ENCODE peak calls at places on chromosomes 12 and 14, in eight cellular contexts. One of them, this sample, is unnamed.

GRCh38 chr14:103561381-103562134 is 899 bp downstream of the BAG5 start:
- DNase-seq in uterus: peak
- DNase-seq in activated T-cell treated with anti-CD3 and anti-CD28 coated beads, Interleukin-2, amount 50 U/mL, for 48 hours: peak
- DNase-seq in anterior cingulate cortex: no peak
- DNase-seq in HT1080: peak
- DNase-seq in D341Med: peak
- DNase-seq in CD4-positive, alpha-beta T cell: peak
- DNase-seq in lung microvascular endothelial cell: peak
- DNase-seq in this sample: peak

GRCh38 chr14:77660754-77661153 is 44.3 kb upstream of the SPTLC2 start:
- DNase-seq in anterior cingulate cortex: peak
- DNase-seq in HT1080: no peak
- DNase-seq in uterus: no peak
- DNase-seq in lung microvascular endothelial cell: no peak
- DNase-seq in D341Med: peak
- DNase-seq in CD4-positive, alpha-beta T cell: no peak
- DNase-seq in activated T-cell treated with anti-CD3 and anti-CD28 coated beads, Interleukin-2, amount 50 U/mL, for 48 hours: no peak
- DNase-seq in this sample: no peak

GRCh38 chr14:88233915-88234314 is 89.2 kb downstream of the KCNK10 start:
- DNase-seq in CD4-positive, alpha-beta T cell: no peak
- DNase-seq in activated T-cell treated with anti-CD3 and anti-CD28 coated beads, Interleukin-2, amount 50 U/mL, for 48 hours: no peak
- DNase-seq in anterior cingulate cortex: no peak
- DNase-seq in HT1080: peak
- DNase-seq in D341Med: peak
- DNase-seq in uterus: no peak
- DNase-seq in lung microvascular endothelial cell: peak
- DNase-seq in this sample: no peak

GRCh38 chr12:123270380-123271181 is 1.1 kb downstream of the CDK2AP1 start:
- DNase-seq in D341Med: peak
- DNase-seq in anterior cingulate cortex: peak
- DNase-seq in uterus: peak
- DNase-seq in activated T-cell treated with anti-CD3 and anti-CD28 coated beads, Interleukin-2, amount 50 U/mL, for 48 hours: peak
- DNase-seq in CD4-positive, alpha-beta T cell: no peak
- DNase-seq in HT1080: no peak
- DNase-seq in lung microvascular endothelial cell: no peak
- DNase-seq in this sample: peak

GRCh38 chr14:54366726-54367707 is 29.8 kb upstream of the CDKN3 start:
- DNase-seq in activated T-cell treated with anti-CD3 and anti-CD28 coated beads, Interleukin-2, amount 50 U/mL, for 48 hours: no peak
- DNase-seq in CD4-positive, alpha-beta T cell: no peak
- DNase-seq in HT1080: peak
- DNase-seq in lung microvascular endothelial cell: peak
- DNase-seq in uterus: no peak
- DNase-seq in D341Med: peak
- DNase-seq in anterior cingulate cortex: no peak
- DNase-seq in this sample: peak

GRCh38 chr14:53389207-53389606 is 236.1 kb upstream of the DDHD1 start:
- DNase-seq in lung microvascular endothelial cell: no peak
- DNase-seq in activated T-cell treated with anti-CD3 and anti-CD28 coated beads, Interleukin-2, amount 50 U/mL, for 48 hours: no peak
- DNase-seq in HT1080: peak
- DNase-seq in anterior cingulate cortex: no peak
- DNase-seq in uterus: no peak
- DNase-seq in D341Med: no peak
- DNase-seq in CD4-positive, alpha-beta T cell: no peak
- DNase-seq in this sample: no peak

GRCh38 chr14:41986083-41986645 is 379.5 kb downstream of the LRFN5 start:
- DNase-seq in CD4-positive, alpha-beta T cell: no peak
- DNase-seq in activated T-cell treated with anti-CD3 and anti-CD28 coated beads, Interleukin-2, amount 50 U/mL, for 48 hours: no peak
- DNase-seq in uterus: no peak
- DNase-seq in HT1080: no peak
- DNase-seq in D341Med: no peak
- DNase-seq in anterior cingulate cortex: no peak
- DNase-seq in lung microvascular endothelial cell: no peak
- DNase-seq in this sample: no peak

GRCh38 chr14:95388699-95389098 is 69.0 kb upstream of the CLMN start:
- DNase-seq in HT1080: peak
- DNase-seq in lung microvascular endothelial cell: peak
- DNase-seq in anterior cingulate cortex: no peak
- DNase-seq in uterus: no peak
- DNase-seq in CD4-positive, alpha-beta T cell: no peak
- DNase-seq in D341Med: no peak
- DNase-seq in activated T-cell treated with anti-CD3 and anti-CD28 coated beads, Interleukin-2, amount 50 U/mL, for 48 hours: no peak
- DNase-seq in this sample: no peak

GRCh38 chr12:48002179-48002601 is 2.1 kb downstream of the COL2A1 start:
- DNase-seq in activated T-cell treated with anti-CD3 and anti-CD28 coated beads, Interleukin-2, amount 50 U/mL, for 48 hours: no peak
- DNase-seq in HT1080: no peak
- DNase-seq in D341Med: no peak
- DNase-seq in CD4-positive, alpha-beta T cell: no peak
- DNase-seq in lung microvascular endothelial cell: no peak
- DNase-seq in anterior cingulate cortex: no peak
- DNase-seq in uterus: no peak
- DNase-seq in this sample: no peak

GRCh38 chr12:95169368-95169767 is 47.9 kb downstream of the FGD6 start:
- DNase-seq in anterior cingulate cortex: no peak
- DNase-seq in lung microvascular endothelial cell: peak
- DNase-seq in CD4-positive, alpha-beta T cell: no peak
- DNase-seq in activated T-cell treated with anti-CD3 and anti-CD28 coated beads, Interleukin-2, amount 50 U/mL, for 48 hours: no peak
- DNase-seq in HT1080: peak
- DNase-seq in uterus: no peak
- DNase-seq in D341Med: no peak
- DNase-seq in this sample: no peak

GRCh38 chr12:92581579-92581978 is 121.2 kb upstream of the PLEKHG7 start:
- DNase-seq in uterus: no peak
- DNase-seq in D341Med: no peak
- DNase-seq in CD4-positive, alpha-beta T cell: no peak
- DNase-seq in lung microvascular endothelial cell: no peak
- DNase-seq in activated T-cell treated with anti-CD3 and anti-CD28 coated beads, Interleukin-2, amount 50 U/mL, for 48 hours: no peak
- DNase-seq in anterior cingulate cortex: no peak
- DNase-seq in HT1080: no peak
- DNase-seq in this sample: no peak

GRCh38 chr14:103141117-103141796 is 18.0 kb downstream of the TNFAIP2 start:
- DNase-seq in HT1080: no peak
- DNase-seq in uterus: no peak
- DNase-seq in lung microvascular endothelial cell: peak
- DNase-seq in anterior cingulate cortex: no peak
- DNase-seq in D341Med: peak
- DNase-seq in activated T-cell treated with anti-CD3 and anti-CD28 coated beads, Interleukin-2, amount 50 U/mL, for 48 hours: peak
- DNase-seq in CD4-positive, alpha-beta T cell: no peak
- DNase-seq in this sample: peak

GRCh38 chr12:102201662-102202061 is 4.0 kb upstream of the PMCH start:
- DNase-seq in anterior cingulate cortex: no peak
- DNase-seq in uterus: no peak
- DNase-seq in lung microvascular endothelial cell: no peak
- DNase-seq in HT1080: no peak
- DNase-seq in activated T-cell treated with anti-CD3 and anti-CD28 coated beads, Interleukin-2, amount 50 U/mL, for 48 hours: no peak
- DNase-seq in CD4-positive, alpha-beta T cell: no peak
- DNase-seq in D341Med: no peak
- DNase-seq in this sample: no peak

GRCh38 chr14:64760146-64760755 is 56.0 kb downstream of the PLEKHG3 start:
- DNase-seq in D341Med: peak
- DNase-seq in HT1080: peak
- DNase-seq in CD4-positive, alpha-beta T cell: peak
- DNase-seq in lung microvascular endothelial cell: peak
- DNase-seq in anterior cingulate cortex: peak
- DNase-seq in activated T-cell treated with anti-CD3 and anti-CD28 coated beads, Interleukin-2, amount 50 U/mL, for 48 hours: peak
- DNase-seq in uterus: no peak
- DNase-seq in this sample: peak

GRCh38 chr12:1878214-1878613 is 40.2 kb downstream of the CACNA2D4 start:
- DNase-seq in activated T-cell treated with anti-CD3 and anti-CD28 coated beads, Interleukin-2, amount 50 U/mL, for 48 hours: peak
- DNase-seq in lung microvascular endothelial cell: no peak
- DNase-seq in D341Med: peak
- DNase-seq in anterior cingulate cortex: no peak
- DNase-seq in HT1080: no peak
- DNase-seq in CD4-positive, alpha-beta T cell: no peak
- DNase-seq in uterus: no peak
- DNase-seq in this sample: no peak

GRCh38 chr12:5515458-5515857 is 83.5 kb downstream of the NTF3 start:
- DNase-seq in activated T-cell treated with anti-CD3 and anti-CD28 coated beads, Interleukin-2, amount 50 U/mL, for 48 hours: no peak
- DNase-seq in lung microvascular endothelial cell: no peak
- DNase-seq in CD4-positive, alpha-beta T cell: no peak
- DNase-seq in uterus: no peak
- DNase-seq in HT1080: no peak
- DNase-seq in anterior cingulate cortex: no peak
- DNase-seq in D341Med: no peak
- DNase-seq in this sample: no peak

GRCh38 chr12:6326316-6326959 is 15.4 kb downstream of the TNFRSF1A start:
- DNase-seq in D341Med: peak
- DNase-seq in lung microvascular endothelial cell: peak
- DNase-seq in HT1080: no peak
- DNase-seq in activated T-cell treated with anti-CD3 and anti-CD28 coated beads, Interleukin-2, amount 50 U/mL, for 48 hours: no peak
- DNase-seq in CD4-positive, alpha-beta T cell: no peak
- DNase-seq in anterior cingulate cortex: no peak
- DNase-seq in uterus: peak
- DNase-seq in this sample: no peak

GRCh38 chr14:78220273-78220672 is 50.1 kb downstream of the NRXN3 start:
- DNase-seq in activated T-cell treated with anti-CD3 and anti-CD28 coated beads, Interleukin-2, amount 50 U/mL, for 48 hours: no peak
- DNase-seq in uterus: no peak
- DNase-seq in lung microvascular endothelial cell: no peak
- DNase-seq in D341Med: no peak
- DNase-seq in HT1080: no peak
- DNase-seq in anterior cingulate cortex: no peak
- DNase-seq in CD4-positive, alpha-beta T cell: no peak
- DNase-seq in this sample: no peak

GRCh38 chr12:111328138-111328537 is 40.8 kb downstream of the PHETA1 start:
- DNase-seq in HT1080: no peak
- DNase-seq in activated T-cell treated with anti-CD3 and anti-CD28 coated beads, Interleukin-2, amount 50 U/mL, for 48 hours: no peak
- DNase-seq in anterior cingulate cortex: no peak
- DNase-seq in D341Med: no peak
- DNase-seq in lung microvascular endothelial cell: no peak
- DNase-seq in uterus: no peak
- DNase-seq in CD4-positive, alpha-beta T cell: no peak
- DNase-seq in this sample: no peak